ENCODE peak calls at places on chromosome 10, in four cellular contexts. M is GM10248, K is WTC11, Z is foreskin fibroblast. D is an unnamed sample.

GRCh38 chr10:3173173-3173878 is 744 bp upstream of the PITRM1 start:
- DNase-seq in K (peak; percentile 100), Z (no peak), M (no peak), D (no peak)

GRCh38 chr10:43370671-43371215 is 693 bp upstream of the FXYD4 start:
- DNase-seq in M (no peak), Z (no peak), K (no peak), D (peak; percentile 75)

GRCh38 chr10:104345512-104345911 is 7.2 kb upstream of the ITPRIP start:
- DNase-seq in K (no peak), Z (peak; percentile 10), M (no peak), D (no peak)

GRCh38 chr10:97180986-97181385 is 4.8 kb downstream of the SLIT1 start:
- DNase-seq in Z (no peak), K (no peak), M (no peak), D (peak; percentile 71)

GRCh38 chr10:132461103-132461682 is 64.2 kb downstream of the PWWP2B start:
- DNase-seq in K (no peak), M (no peak), Z (no peak), D (no peak)

GRCh38 chr10:4822208-4822607 is 3.8 kb upstream of the AKR1E2 start:
- DNase-seq in K (no peak), M (no peak), Z (no peak), D (no peak)

GRCh38 chr10:127364034-127364433 is 167.6 kb upstream of the INSYN2A start:
- DNase-seq in M (no peak), K (no peak), Z (no peak), D (no peak)

GRCh38 chr10:14653271-14654161 is 121.2 kb downstream of the FAM107B start:
- DNase-seq in K (peak; percentile 28), Z (peak; percentile 84), M (no peak), D (no peak)

GRCh38 chr10:28628184-28628893 is 49.0 kb upstream of the BAMBI start:
- DNase-seq in M (peak; percentile 71), Z (peak; percentile 89), K (peak; percentile 87), D (no peak)

GRCh38 chr10:62979921-62980320 is 153.2 kb upstream of the NRBF2 start:
- DNase-seq in M (no peak), Z (no peak), K (no peak), D (no peak)

GRCh38 chr10:52883996-52884871 is 111.7 kb upstream of the MBL2 start:
- DNase-seq in Z (peak; percentile 46), M (peak; percentile 62), K (peak; percentile 57), D (no peak)

GRCh38 chr10:6581750-6582697 is 1.9 kb upstream of the PRKCQ start:
- DNase-seq in Z (no peak), M (no peak), K (no peak), D (no peak)

DNA sequence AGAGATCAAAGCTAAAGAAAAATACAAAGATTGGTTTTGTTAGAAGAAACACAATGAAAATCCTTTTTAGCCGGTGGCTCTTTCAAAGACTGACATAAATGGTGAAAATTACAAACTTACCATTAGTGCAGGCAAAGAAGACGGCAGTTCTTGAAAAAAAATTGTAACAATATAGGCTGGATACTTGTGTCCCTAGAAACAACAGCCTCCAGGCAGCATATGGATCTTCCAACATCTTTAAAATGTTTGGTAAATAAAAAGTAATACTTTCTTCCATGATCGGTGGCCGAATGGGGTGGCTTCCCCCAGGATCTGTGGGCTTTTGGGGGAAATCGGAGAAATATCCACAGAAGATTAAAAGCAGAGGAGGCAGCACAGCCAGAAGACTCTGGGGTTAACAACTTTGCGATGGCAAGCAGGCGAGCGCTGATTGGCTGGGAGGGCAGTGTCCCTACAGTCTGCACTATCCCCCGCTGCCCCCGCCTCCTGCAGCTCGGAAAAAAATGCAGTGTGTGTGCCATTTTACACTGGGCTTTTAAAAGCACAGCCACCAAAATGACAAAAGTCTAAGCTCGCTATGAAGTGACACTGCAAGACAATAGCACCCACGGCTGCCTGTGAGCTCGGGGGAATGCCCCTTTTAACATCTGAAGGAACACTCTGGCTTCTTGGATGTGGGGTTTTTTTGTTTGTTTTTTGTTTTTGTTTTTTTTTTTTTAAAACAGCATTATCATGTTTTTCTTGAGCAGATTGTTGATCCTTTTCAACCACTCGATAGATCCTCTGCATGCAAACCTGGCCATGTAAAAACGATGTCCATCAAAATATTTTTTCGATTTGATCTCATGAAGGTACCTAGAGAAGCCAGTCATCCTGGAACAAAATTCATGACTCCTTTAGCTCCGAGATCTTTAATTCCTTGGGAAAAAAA is 31.7 kb upstream of the EPC1 start:
- DNase-seq in K (peak; percentile 81), M (peak; percentile 78), Z (peak; percentile 95), D (peak; percentile 97)
- TF ChIP-seq CTCF in K (no peak), M (no peak), Z (no peak), D (peak; percentile 9)

GRCh38 chr10:124536496-124537050 is 75.0 kb downstream of the LHPP start:
- DNase-seq in K (no peak), M (no peak), Z (no peak), D (no peak)
- TF ChIP-seq CTCF in K (no peak), M (no peak), Z (no peak), D (no peak)

DNA sequence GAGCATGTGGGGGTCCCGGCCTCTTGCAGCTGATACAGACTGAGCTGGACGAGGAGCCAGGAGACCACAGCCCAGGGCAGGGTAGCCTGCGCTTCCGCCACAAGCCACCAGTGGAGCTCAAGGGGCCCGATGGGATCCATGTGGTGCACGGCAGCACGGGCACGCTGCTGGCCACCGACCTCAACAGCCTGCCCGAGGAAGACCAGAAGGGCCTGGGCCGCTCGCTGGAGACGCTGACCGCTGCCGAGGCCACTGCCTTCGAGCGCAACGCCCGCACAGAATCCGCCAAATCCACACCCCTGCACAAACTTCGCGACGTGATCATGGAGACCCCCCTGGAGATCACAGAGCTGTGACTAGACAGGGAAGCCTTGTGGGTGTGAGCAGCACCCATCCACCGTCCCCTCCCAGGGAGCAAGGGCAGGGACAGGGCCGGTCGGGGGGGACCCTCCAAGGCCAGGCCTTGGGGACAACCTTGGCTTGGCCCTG is 36.1 kb downstream of the PSAP start:
- DNase-seq in M (no peak), K (peak; percentile 59), Z (no peak), D (no peak)
- TF ChIP-seq CTCF in M (no peak), K (no peak), Z (no peak), D (no peak)

DNA sequence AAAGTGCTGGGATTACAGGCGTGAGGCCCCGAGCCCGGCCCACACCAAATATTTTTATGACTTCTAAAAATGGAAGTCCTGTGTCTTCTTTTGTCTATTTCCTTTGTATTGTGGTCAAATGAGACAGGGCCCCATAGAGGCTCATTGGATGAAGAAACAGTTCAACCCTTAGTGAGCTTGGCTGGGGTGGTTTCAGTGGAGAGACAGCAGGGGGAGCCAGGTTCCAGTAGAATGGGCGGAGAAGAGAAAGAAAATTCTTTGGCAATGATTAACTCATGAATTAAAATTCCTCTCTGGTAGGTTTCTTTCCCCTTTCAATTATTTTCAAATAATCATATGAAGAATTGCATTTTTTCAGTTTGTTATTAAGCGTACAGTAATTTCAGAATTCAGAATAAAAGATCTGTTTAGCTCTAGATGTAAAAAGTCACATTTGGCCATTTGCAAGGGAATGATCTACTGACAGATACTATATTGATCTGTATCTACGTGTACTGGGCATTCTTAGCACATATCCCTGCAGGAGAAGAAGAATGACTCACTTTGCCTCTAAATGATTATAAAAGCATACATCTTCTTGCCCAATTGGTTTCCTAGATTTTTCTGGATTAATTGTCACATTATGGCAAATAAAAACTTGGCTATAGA is 43.2 kb downstream of the PNLIPRP3 start:
- DNase-seq in M (no peak), Z (no peak), K (peak; percentile 50), D (no peak)
- TF ChIP-seq CTCF in M (no peak), Z (peak; percentile 27), K (peak; percentile 16), D (peak; percentile 59)

GRCh38 chr10:75542084-75542483 is 110.7 kb downstream of the LRMDA start:
- DNase-seq in Z (no peak), M (no peak), K (no peak), D (no peak)

GRCh38 chr10:75542902-75543301 is 111.5 kb downstream of the LRMDA start:
- DNase-seq in M (no peak), Z (peak; percentile 82), K (no peak), D (no peak)

GRCh38 chr10:75541411-75541810 is 110.0 kb downstream of the LRMDA start:
- DNase-seq in Z (no peak), M (no peak), K (no peak), D (no peak)

GRCh38 chr10:75538144-75538543 is 106.7 kb downstream of the LRMDA start:
- DNase-seq in Z (no peak), M (no peak), K (peak; percentile 48), D (no peak)

DNA sequence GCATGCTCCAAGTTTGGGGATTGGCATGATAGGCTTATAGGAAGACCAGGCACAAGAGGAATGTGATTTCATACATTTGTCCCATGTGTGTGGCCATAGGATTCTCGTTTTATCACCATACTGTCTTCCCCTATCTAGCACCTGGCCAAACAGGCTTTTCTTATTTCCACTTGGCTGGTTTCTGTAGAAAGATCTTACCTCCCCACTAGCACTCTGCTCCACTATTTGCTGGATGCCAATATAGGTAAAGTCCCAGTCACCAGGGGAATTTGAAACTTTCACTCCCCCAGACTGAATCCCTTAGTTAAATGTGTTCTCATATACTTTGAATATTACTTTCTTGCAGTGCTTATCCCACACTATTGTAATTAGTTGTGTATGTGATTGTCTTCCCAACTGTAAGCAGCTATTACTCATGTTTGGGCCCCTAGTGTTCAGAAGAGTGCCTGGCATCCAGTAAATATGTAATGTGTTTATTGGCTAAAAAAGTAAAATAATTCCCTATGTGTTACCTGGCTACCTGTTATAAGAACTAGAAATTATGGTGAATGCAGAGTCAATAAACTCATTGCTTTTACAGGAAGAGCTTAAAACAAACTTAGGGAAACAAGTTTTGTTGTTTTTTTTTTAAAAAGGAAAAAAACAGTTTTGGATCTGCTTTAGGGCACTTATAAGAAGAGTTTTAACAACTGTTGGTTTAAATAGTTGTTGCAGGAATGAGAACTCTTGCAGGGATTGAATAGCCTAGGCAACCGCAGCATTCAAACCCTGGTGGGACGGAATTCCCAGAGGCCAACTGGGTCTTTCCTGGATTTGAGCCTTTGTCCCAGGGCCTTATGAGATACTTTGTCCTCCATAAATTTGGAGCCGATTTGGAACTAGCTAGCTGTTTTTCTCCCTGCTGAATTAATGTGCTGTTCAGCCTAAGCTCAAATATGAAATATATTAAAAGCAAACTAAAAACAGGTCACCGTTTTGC is 109.2 kb downstream of the LRMDA start:
- DNase-seq in Z (no peak), M (no peak), K (no peak), D (no peak)
- TF ChIP-seq CTCF in Z (no peak), M (no peak), K (no peak), D (peak; percentile 38)

GRCh38 chr10:80165173-80165572 is 32.6 kb downstream of the PLAC9 start:
- DNase-seq in M (no peak), Z (peak; percentile 78), K (no peak), D (peak; percentile 87)
- TF ChIP-seq CTCF in M (no peak), Z (peak; percentile 7), K (no peak), D (no peak)

GRCh38 chr10:22611425-22612111 is 102.8 kb downstream of the PIP4K2A start:
- DNase-seq in M (no peak), K (no peak), Z (no peak), D (no peak)

GRCh38 chr10:22607261-22607660 is 107.1 kb downstream of the PIP4K2A start:
- DNase-seq in Z (no peak), K (no peak), M (no peak), D (no peak)

GRCh38 chr10:22612316-22612715 is 102.1 kb downstream of the PIP4K2A start:
- DNase-seq in M (no peak), K (no peak), Z (no peak), D (no peak)

GRCh38 chr10:22610595-22610994 is 103.8 kb downstream of the PIP4K2A start:
- DNase-seq in M (no peak), Z (no peak), K (no peak), D (no peak)

GRCh38 chr10:22609719-22610118 is 104.7 kb downstream of the PIP4K2A start:
- DNase-seq in Z (no peak), M (no peak), K (no peak), D (no peak)
- TF ChIP-seq CTCF in Z (no peak), M (no peak), K (no peak), D (no peak)